ENCODE peak calls at places on chromosome 18, in eight cellular contexts. U is HCT116, Q is A549, B is PC-3, O is left ventricle myocardium inferior, N is adrenal gland, D is neuronal stem cell, F is AG04450. V is an unnamed sample. For H3K9me3, the result is how much of the 10 kb centered on the place peaks cover.

GRCh38 chr18:25350561-25351201 is 1.3 kb downstream of the ZNF521 start:
- DNase-seq in U (no peak), Q (no peak), B (no peak), O (peak), N (peak), D (peak), F (peak), V (peak)

GRCh38 chr18:6624271-6624670 is 105.2 kb upstream of the ARHGAP28 start:
- DNase-seq in U (no peak), Q (no peak), B (peak), O (no peak), N (no peak), D (no peak), F (no peak), V (no peak)

GRCh38 chr18:50961974-50962373 is 5.9 kb upstream of the ELAC1 start:
- DNase-seq in U (no peak), Q (no peak), B (no peak), O (no peak), N (no peak), D (no peak), F (no peak), V (no peak)

GRCh38 chr18:68447286-68447685 is 267.6 kb downstream of the TMX3 start:
- DNase-seq in U (no peak), Q (no peak), B (peak), O (no peak), N (no peak), D (no peak), F (no peak), V (no peak)

GRCh38 chr18:79511271-79511670 is 115.5 kb downstream of the NFATC1 start:
- DNase-seq in U (no peak), Q (no peak), B (no peak), O (no peak), N (peak), D (no peak), F (no peak), V (peak)

GRCh38 chr18:47780011-47780725 is 150.3 kb downstream of the SMAD2 start:
- DNase-seq in U (no peak), Q (no peak), B (no peak), O (no peak), N (no peak), D (no peak), F (no peak), V (no peak)

GRCh38 chr18:78787751-78788150 is 191.9 kb upstream of the SALL3 start:
- DNase-seq in U (no peak), Q (no peak), B (no peak), O (no peak), N (no peak), D (no peak), F (no peak), V (peak)

GRCh38 chr18:53380063-53380639 is 844.3 kb downstream of the MBD2 start:
- DNase-seq in U (peak), Q (peak), B (peak), O (no peak), N (no peak), D (peak), F (no peak), V (no peak)

GRCh38 chr18:45287531-45287930 is 327.7 kb upstream of the SLC14A2 start:
- DNase-seq in U (no peak), Q (no peak), B (no peak), O (peak), N (no peak), D (no peak), F (no peak), V (no peak)

GRCh38 chr18:26546170-26546874 is 2.0 kb downstream of the KCTD1 start:
- DNase-seq in U (no peak), Q (no peak), B (peak), O (no peak), N (no peak), D (no peak), F (no peak), V (no peak)

GRCh38 chr18:50649821-50650220 is 89.9 kb downstream of the MAPK4 start:
- DNase-seq in U (no peak), Q (no peak), B (no peak), O (peak), N (peak), D (no peak), F (no peak), V (peak)

GRCh38 chr18:321839-322467 is 54.1 kb upstream of the THOC1 start:
- DNase-seq in U (no peak), Q (no peak), B (no peak), O (no peak), N (no peak), D (no peak), F (no peak), V (no peak)

GRCh38 chr18:21960189-21960588 is 209.2 kb upstream of the GATA6 start:
- DNase-seq in U (no peak), Q (no peak), B (no peak), O (no peak), N (no peak), D (no peak), F (no peak), V (no peak)

GRCh38 chr18:73381361-73382031 is 513.7 kb upstream of the NETO1 start:
- DNase-seq in U (no peak), Q (no peak), B (peak), O (no peak), N (no peak), D (no peak), F (no peak), V (no peak)

GRCh38 chr18:35479911-35480586 is 17.7 kb downstream of the INO80C start:
- DNase-seq in U (no peak), Q (no peak), B (peak), O (no peak), N (no peak), D (no peak), F (no peak), V (no peak)

GRCh38 chr18:35620765-35621164 is 39.2 kb downstream of the GALNT1 start:
- DNase-seq in U (no peak), Q (no peak), B (no peak), O (no peak), N (no peak), D (no peak), F (no peak), V (no peak)

GRCh38 chr18:44927127-44927849 is 246.6 kb downstream of the SETBP1 start:
- DNase-seq in U (no peak), Q (no peak), B (peak), O (no peak), N (no peak), D (no peak), F (no peak), V (no peak)

GRCh38 chr18:35605686-35606417 is 24.3 kb downstream of the GALNT1 start:
- DNase-seq in U (no peak), Q (no peak), B (peak), O (no peak), N (no peak), D (no peak), F (no peak), V (no peak)

GRCh38 chr18:76805221-76805620 is 17.1 kb upstream of the ZNF236 start:
- DNase-seq in U (no peak), Q (no peak), B (peak), O (no peak), N (no peak), D (no peak), F (no peak), V (no peak)

GRCh38 chr18:36620801-36621200 is 208.0 kb downstream of the TPGS2 start:
- DNase-seq in U (no peak), Q (no peak), B (no peak), O (no peak), N (no peak), D (no peak), F (no peak), V (no peak)

GRCh38 chr18:34742761-34743366 is 32.8 kb downstream of the DTNA start:
- DNase-seq in U (no peak), Q (no peak), B (no peak), O (no peak), N (no peak), D (no peak), F (no peak), V (peak)

GRCh38 chr18:72692086-72692485 is 147.9 kb upstream of the CBLN2 start:
- DNase-seq in U (no peak), Q (no peak), B (no peak), O (no peak), N (no peak), D (no peak), F (no peak), V (no peak)

GRCh38 chr18:48035556-48035860 is 105.0 kb upstream of the SMAD2 start:
- DNase-seq in U (no peak), Q (no peak), B (no peak), O (no peak), N (no peak), D (no peak), F (no peak), V (peak)

GRCh38 chr18:33761363-33761762 is 183.3 kb downstream of the ASXL3 start:
- DNase-seq in U (no peak), Q (no peak), B (peak), O (no peak), N (peak), D (no peak), F (no peak), V (no peak)

GRCh38 chr18:36265035-36265434 is 32.5 kb upstream of the FHOD3 start:
- DNase-seq in U (no peak), Q (no peak), B (no peak), O (no peak), N (no peak), D (no peak), F (no peak), V (no peak)

GRCh38 chr18:60506682-60507081 is 134.1 kb upstream of the MC4R start:
- DNase-seq in U (no peak), Q (no peak), B (no peak), O (no peak), N (no peak), D (no peak), F (no peak), V (no peak)

GRCh38 chr18:74367905-74368304 is 52.3 kb downstream of the C18orf63 start:
- DNase-seq in U (no peak), Q (no peak), B (no peak), O (peak), N (no peak), D (no peak), F (no peak), V (no peak)

GRCh38 chr18:25853716-25854465 is 236.5 kb downstream of the SS18 start:
- DNase-seq in U (no peak), Q (no peak), B (no peak), O (no peak), N (no peak), D (no peak), F (no peak), V (no peak)

GRCh38 chr18:40058811-40059570 is 1896.0 kb upstream of the PIK3C3 start:
- DNase-seq in U (no peak), Q (no peak), B (no peak), O (no peak), N (no peak), D (no peak), F (no peak), V (no peak)

GRCh38 chr18:69401475-69402218 is 959 bp downstream of the DOK6 start:
- DNase-seq in U (no peak), Q (peak), B (no peak), O (no peak), N (no peak), D (peak), F (no peak), V (peak)

GRCh38 chr18:54690198-54690597 is 99.2 kb downstream of the DYNAP start:
- DNase-seq in U (no peak), Q (no peak), B (no peak), O (no peak), N (no peak), D (no peak), F (no peak), V (no peak)
- H3K4me3 ChIP-seq in U (no peak), Q (no peak), B (no peak), O (no peak), N (no peak), D (no peak), F (no peak), V (no peak)

GRCh38 chr18:43650423-43650822 is 373.1 kb upstream of the SYT4 start:
- DNase-seq in U (no peak), Q (no peak), B (no peak), O (no peak), N (no peak), D (no peak), F (no peak), V (no peak)

GRCh38 chr18:43642647-43643046 is 365.4 kb upstream of the SYT4 start:
- DNase-seq in U (no peak), Q (no peak), B (no peak), O (no peak), N (no peak), D (no peak), F (no peak), V (no peak)

GRCh38 chr18:43651067-43651466 is 373.8 kb upstream of the SYT4 start:
- DNase-seq in U (no peak), Q (no peak), B (no peak), O (no peak), N (no peak), D (no peak), F (no peak), V (no peak)

DNA sequence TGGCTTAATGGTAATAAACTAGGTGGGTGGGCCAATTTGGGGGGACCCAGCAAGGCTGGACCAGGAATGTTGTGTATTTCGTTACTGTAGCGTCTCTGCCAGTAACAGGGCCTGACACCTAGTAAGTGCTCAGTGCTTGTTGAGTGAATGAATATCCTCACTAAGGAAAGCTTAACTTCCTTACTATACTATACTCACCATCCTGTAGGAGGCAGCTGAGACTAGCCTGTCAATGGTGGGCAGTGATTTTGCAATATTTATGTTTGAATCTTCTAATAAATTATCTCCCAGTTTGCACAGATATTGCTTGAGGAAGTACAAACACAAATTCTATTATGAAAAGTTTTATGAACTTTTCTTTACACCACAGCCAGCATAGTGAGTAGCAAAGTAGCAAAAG is 370.7 kb upstream of the SYT4 start:
- DNase-seq in U (no peak), Q (no peak), B (peak), O (no peak), N (no peak), D (no peak), F (no peak), V (no peak)
- H3K9me3 ChIP-seq in U (under half), Q (under half), B (under half), O (under half), N (under half), D (under half), F (under half), V (under half)

GRCh38 chr18:28204154-28204553 is 27.2 kb upstream of the CDH2 start:
- DNase-seq in U (no peak), Q (no peak), B (peak), O (no peak), N (no peak), D (no peak), F (peak), V (no peak)
- H3K4me3 ChIP-seq in U (no peak), Q (no peak), B (no peak), O (no peak), N (no peak), D (no peak), F (no peak), V (no peak)

DNA sequence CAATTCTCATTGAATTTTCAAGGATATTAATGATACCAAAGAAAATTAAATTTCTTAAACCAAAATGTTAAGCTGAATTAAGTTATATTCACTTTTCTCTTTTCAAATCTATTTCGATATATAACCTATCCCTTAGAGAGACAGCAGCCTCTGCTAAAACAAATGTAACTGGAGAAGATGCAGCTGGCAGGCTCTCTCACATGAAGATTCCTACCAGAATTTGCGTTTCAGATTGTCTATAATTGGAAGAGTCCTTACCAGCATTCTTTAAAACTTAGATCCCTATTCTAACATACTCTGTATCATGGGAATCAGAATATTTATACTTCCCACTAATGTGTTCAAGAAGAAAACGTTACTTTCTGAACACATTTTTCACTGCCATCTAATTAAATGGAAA is 1.6 kb downstream of the PTPN2 start:
- DNase-seq in U (no peak), Q (no peak), B (peak), O (no peak), N (no peak), D (no peak), F (no peak), V (no peak)
- H3K9me3 ChIP-seq in U (under half), Q (under half), B (under half), O (under half), N (under half), D (under half), F (under half), V (under half)

GRCh38 chr18:49491857-49492693 is 5.0 kb upstream of the C18orf32 start:
- DNase-seq in U (peak), Q (peak), B (peak), O (peak), N (peak), D (peak), F (peak), V (peak)

GRCh38 chr18:49491534-49491856 is 4.5 kb upstream of the C18orf32 start:
- DNase-seq in U (no peak), Q (no peak), B (no peak), O (no peak), N (no peak), D (no peak), F (no peak), V (no peak)

GRCh38 chr18:49487711-49488310 is 777 bp upstream of the C18orf32 start:
- DNase-seq in U (no peak), Q (no peak), B (no peak), O (no peak), N (no peak), D (no peak), F (no peak), V (no peak)

GRCh38 chr18:49492694-49493033 is 5.6 kb upstream of the C18orf32 start:
- DNase-seq in U (no peak), Q (no peak), B (no peak), O (no peak), N (no peak), D (no peak), F (no peak), V (no peak)

GRCh38 chr18:49490246-49490762 is 3.3 kb upstream of the C18orf32 start:
- DNase-seq in U (no peak), Q (no peak), B (no peak), O (no peak), N (no peak), D (no peak), F (no peak), V (no peak)
- H3K4me3 ChIP-seq in U (peak), Q (peak), B (peak), O (no peak), N (no peak), D (no peak), F (peak), V (no peak)

GRCh38 chr18:14945984-14946383 is 198.0 kb downstream of the ANKRD30B start:
- DNase-seq in U (no peak), Q (no peak), B (no peak), O (no peak), N (no peak), D (no peak), F (no peak), V (no peak)

GRCh38 chr18:14945286-14945685 is 197.3 kb downstream of the ANKRD30B start:
- DNase-seq in U (no peak), Q (no peak), B (no peak), O (no peak), N (no peak), D (no peak), F (no peak), V (no peak)

GRCh38 chr18:14949800-14950415 is 201.9 kb downstream of the ANKRD30B start:
- DNase-seq in U (no peak), Q (no peak), B (peak), O (no peak), N (no peak), D (no peak), F (no peak), V (no peak)

GRCh38 chr18:14947482-14948162 is 199.7 kb downstream of the ANKRD30B start:
- DNase-seq in U (no peak), Q (no peak), B (no peak), O (no peak), N (peak), D (no peak), F (no peak), V (no peak)

GRCh38 chr18:14948163-14948540 is 200.2 kb downstream of the ANKRD30B start:
- DNase-seq in U (no peak), Q (no peak), B (no peak), O (no peak), N (peak), D (no peak), F (no peak), V (no peak)
- H3K9me3 ChIP-seq in U (under half), Q (under half), B (under half), O (under half), N (under half), D (under half), F (under half), V (under half)

DNA sequence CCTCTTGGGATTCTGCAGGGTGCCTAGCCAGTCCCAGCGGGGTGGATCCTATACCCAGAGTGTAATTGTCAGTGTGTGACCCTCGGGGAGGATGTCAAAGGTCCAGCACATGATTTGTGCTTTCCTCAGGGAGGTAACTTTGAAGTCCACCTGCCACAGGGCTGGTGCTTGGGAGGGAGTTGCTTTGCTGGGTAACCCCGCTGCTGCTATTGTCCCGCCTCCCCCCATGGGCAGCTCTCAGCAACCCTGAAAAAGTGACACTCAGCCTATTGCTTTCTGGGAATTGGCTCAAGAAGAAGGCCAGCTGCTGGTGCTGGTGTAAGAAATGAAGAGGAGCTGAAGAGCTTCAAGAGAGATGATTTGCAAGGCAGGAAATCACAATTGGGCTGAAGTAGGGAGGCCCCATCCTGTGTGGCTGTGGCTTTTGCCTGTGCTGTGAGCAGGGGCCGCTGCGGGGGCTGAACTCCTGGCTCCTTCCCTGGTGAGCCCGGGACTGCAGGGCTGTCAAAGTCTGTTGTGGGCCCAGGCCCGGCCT is 36.4 kb downstream of the EMILIN2 start:
- DNase-seq in U (no peak), Q (no peak), B (no peak), O (no peak), N (no peak), D (no peak), F (no peak), V (no peak)
- H3K4me3 ChIP-seq in U (no peak), Q (no peak), B (no peak), O (no peak), N (no peak), D (no peak), F (no peak), V (no peak)

GRCh38 chr18:59172664-59173249 is 33.1 kb downstream of the SEC11C start:
- DNase-seq in U (no peak), Q (no peak), B (no peak), O (no peak), N (no peak), D (no peak), F (no peak), V (no peak)
- H3K9me3 ChIP-seq in U (under half), Q (under half), B (under half), O (under half), N (under half), D (under half), F (under half), V (under half)

DNA sequence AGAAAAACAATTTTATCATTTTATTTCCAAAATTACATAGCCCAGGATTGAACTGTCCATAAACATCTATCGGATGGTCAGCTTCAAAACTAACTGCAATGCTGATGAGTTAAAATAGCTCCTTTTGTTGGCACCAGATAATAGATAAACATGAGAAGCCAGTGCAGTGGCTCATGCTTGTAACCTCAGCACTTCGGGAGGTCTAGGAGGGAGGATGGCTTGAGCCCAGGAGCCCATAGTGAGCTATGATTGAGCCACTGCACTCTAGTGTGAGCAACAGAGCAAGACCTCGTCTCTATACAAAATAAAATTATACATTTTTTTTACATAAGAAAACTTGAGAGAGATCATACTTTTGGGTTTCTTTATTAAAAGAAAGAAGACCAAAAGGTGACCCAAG is 34.6 kb upstream of the IMPA2 start:
- DNase-seq in U (no peak), Q (no peak), B (peak), O (no peak), N (peak), D (no peak), F (no peak), V (peak)
- H3K4me3 ChIP-seq in U (peak), Q (peak), B (no peak), O (peak), N (no peak), D (peak), F (no peak), V (peak)